ENCODE peak calls at places on chromosomes 3 and 15, in seven cellular contexts. X, H, O, G, U, V and I are unnamed samples. For H3K4me1 and H3K36me3, the result is how much of the 10 kb centered on the place peaks cover.

GRCh38 chr3:120420360-120420759 is 30.4 kb downstream of the FSTL1 start:
- DNase-seq in X (no peak), H (no peak), O (no peak), G (no peak), U (no peak), V (no peak), I (no peak)

GRCh38 chr3:115836944-115837343 is 213.6 kb downstream of the GAP43 start:
- DNase-seq in X (no peak), H (no peak), O (peak), G (peak), U (no peak), V (no peak), I (no peak)

GRCh38 chr3:16658004-16658932 is 53.0 kb upstream of the DAZL start:
- DNase-seq in X (no peak), H (no peak), O (no peak), G (no peak), U (no peak), V (no peak), I (peak)

GRCh38 chr3:37693791-37694194 is 167.9 kb upstream of the CTDSPL start:
- DNase-seq in X (no peak), H (no peak), O (no peak), G (no peak), U (no peak), V (peak), I (no peak)

GRCh38 chr3:48402281-48402732 is 27.6 kb downstream of the PLXNB1 start:
- DNase-seq in X (peak), H (peak), O (peak), G (peak), U (peak), V (peak), I (peak)

GRCh38 chr15:73388256-73388781 is 19.6 kb upstream of the HCN4 start:
- DNase-seq in X (no peak), H (peak), O (peak), G (peak), U (no peak), V (no peak), I (no peak)

GRCh38 chr3:36649078-36649477 is 115.3 kb downstream of the DCLK3 start:
- DNase-seq in X (no peak), H (no peak), O (no peak), G (no peak), U (no peak), V (no peak), I (no peak)

GRCh38 chr3:184710870-184711365 is 946 bp downstream of the MAGEF1 start:
- DNase-seq in X (no peak), H (no peak), O (no peak), G (peak), U (peak), V (peak), I (no peak)

GRCh38 chr3:114878119-114878839 is 268.8 kb downstream of the ZBTB20 start:
- DNase-seq in X (no peak), H (no peak), O (peak), G (peak), U (no peak), V (no peak), I (peak)

GRCh38 chr3:128616516-128617269 is 33.9 kb downstream of the RPN1 start:
- DNase-seq in X (no peak), H (no peak), O (no peak), G (no peak), U (no peak), V (no peak), I (no peak)

GRCh38 chr3:59374812-59375211 is 325.0 kb upstream of the CFAP20DC start:
- DNase-seq in X (no peak), H (no peak), O (no peak), G (no peak), U (no peak), V (no peak), I (no peak)

GRCh38 chr3:158801200-158801599 is 654 bp upstream of the MFSD1 start:
- DNase-seq in X (no peak), H (no peak), O (no peak), G (peak), U (no peak), V (no peak), I (no peak)

DNA sequence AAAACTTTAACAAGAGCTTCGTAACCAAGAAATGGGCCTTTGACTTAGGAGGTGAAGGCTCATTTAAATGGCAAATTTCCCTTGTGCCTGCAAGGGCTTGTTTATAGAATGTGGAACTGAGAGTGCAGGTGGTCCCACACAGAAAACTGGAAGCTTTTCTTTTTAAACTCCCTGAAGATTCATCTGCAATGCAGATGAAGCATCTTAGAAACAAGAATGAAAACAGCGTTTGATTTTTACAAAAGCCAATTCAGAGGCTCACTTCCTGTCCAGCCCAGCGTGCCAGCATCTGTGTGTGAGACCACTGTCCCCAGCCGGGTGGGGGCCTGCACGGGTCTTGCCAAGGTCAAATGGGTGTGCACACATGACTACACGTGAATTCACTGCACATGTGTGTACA is 94.7 kb downstream of the LINGO1 start:
- DNase-seq in X (no peak), H (no peak), O (no peak), G (no peak), U (no peak), V (no peak), I (no peak)
- H3K4me1 ChIP-seq in X (under half), H (under half), O (under half), G (under half), U (under half), V (half or more), I (under half)

GRCh38 chr3:137970914-137971831 is 38.8 kb upstream of the CLDN18 start:
- DNase-seq in X (peak), H (peak), O (peak), G (peak), U (peak), V (peak), I (peak)
- H3K4me3 ChIP-seq in X (no peak), H (no peak), O (no peak), G (no peak), U (no peak), V (no peak), I (no peak)

GRCh38 chr3:11302444-11302843 is 30.2 kb downstream of the ATG7 start:
- DNase-seq in X (no peak), H (no peak), O (no peak), G (no peak), U (no peak), V (no peak), I (no peak)

GRCh38 chr3:11307830-11308432 is 35.7 kb downstream of the ATG7 start:
- DNase-seq in X (no peak), H (no peak), O (no peak), G (no peak), U (no peak), V (no peak), I (no peak)

GRCh38 chr3:11304160-11304559 is 32.0 kb downstream of the ATG7 start:
- DNase-seq in X (no peak), H (no peak), O (no peak), G (no peak), U (no peak), V (no peak), I (no peak)

GRCh38 chr3:11306815-11307589 is 34.8 kb downstream of the ATG7 start:
- DNase-seq in X (no peak), H (peak), O (peak), G (no peak), U (peak), V (no peak), I (no peak)

DNA sequence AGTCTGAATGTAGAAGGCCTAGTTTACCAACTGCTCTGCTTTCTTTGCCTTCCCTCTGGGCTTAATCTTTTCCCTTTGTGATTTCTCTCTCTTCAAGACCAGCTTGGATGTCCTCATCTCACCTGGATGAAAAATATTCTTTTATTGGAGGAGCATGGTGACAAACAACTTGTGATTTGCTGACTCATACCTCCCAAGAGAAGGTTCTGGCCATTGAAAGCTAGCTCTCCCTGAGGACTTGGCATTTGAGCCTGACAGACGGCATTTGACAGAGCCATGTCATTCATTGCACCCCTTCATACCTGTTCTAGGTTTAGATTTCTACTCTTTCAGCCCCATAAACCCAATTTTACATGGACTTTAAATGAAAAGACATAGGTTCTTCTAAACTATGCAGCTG is 33.3 kb downstream of the ATG7 start:
- DNase-seq in X (no peak), H (no peak), O (peak), G (no peak), U (no peak), V (no peak), I (no peak)
- H3K36me3 ChIP-seq in X (half or more), H (under half), O (under half), G (under half), U (under half), V (under half), I (under half)

GRCh38 chr15:98723195-98723594 is 74.9 kb downstream of the IGF1R start:
- DNase-seq in X (no peak), H (no peak), O (no peak), G (no peak), U (no peak), V (no peak), I (no peak)

GRCh38 chr15:98725874-98726273 is 77.5 kb downstream of the IGF1R start:
- DNase-seq in X (no peak), H (no peak), O (no peak), G (no peak), U (no peak), V (no peak), I (no peak)

GRCh38 chr15:98724017-98724416 is 75.7 kb downstream of the IGF1R start:
- DNase-seq in X (no peak), H (no peak), O (no peak), G (no peak), U (no peak), V (no peak), I (no peak)

GRCh38 chr15:98722645-98723044 is 74.3 kb downstream of the IGF1R start:
- DNase-seq in X (no peak), H (no peak), O (no peak), G (no peak), U (no peak), V (no peak), I (no peak)

DNA sequence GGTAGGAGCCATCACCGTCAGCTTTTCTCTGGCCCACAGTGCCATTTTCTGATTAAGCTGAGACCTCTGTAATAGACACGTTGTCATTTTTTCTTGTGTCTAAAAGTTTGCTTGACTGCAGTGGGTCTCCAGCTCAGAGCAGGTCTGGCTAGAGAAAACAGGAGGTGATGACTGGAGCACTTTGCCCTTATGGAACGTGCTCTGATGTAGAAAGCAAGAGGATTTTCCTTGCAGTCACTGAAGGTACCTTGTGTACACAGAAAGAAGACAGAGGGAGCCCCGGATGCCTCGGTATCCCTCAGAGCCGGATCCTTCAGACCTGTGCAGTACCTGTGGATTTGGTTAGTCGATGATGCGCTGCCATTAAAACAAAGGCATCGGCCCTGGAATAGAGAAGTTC is 76.2 kb downstream of the IGF1R start:
- DNase-seq in X (no peak), H (no peak), O (no peak), G (no peak), U (no peak), V (no peak), I (no peak)
- H3K4me1 ChIP-seq in X (half or more), H (half or more), O (under half), G (under half), U (under half), V (half or more), I (half or more)